ENCODE peak calls at places on chromosomes 16 and 17, in seven cellular contexts. V is HFF-Myc; M is mammary epithelial cell; O is naive thymus-derived CD4-positive, alpha-beta T cell; J is amniotic stem cell; G is choroid plexus epithelial cell; E is T-helper 9 cell. Z is an unnamed sample.

GRCh38 chr16:83420206-83420760 is 387.5 kb upstream of the HSBP1 start:
- DNase-seq in V (peak), M (peak), O (no peak), J (peak), G (peak), E (no peak), Z (no peak)

GRCh38 chr16:84687715-84688114 is 12.1 kb upstream of the USP10 start:
- DNase-seq in V (no peak), M (peak), O (no peak), J (peak), G (peak), E (no peak), Z (no peak)

GRCh38 chr16:58411336-58411735 is 19.1 kb downstream of the GINS3 start:
- DNase-seq in V (no peak), M (no peak), O (no peak), J (no peak), G (no peak), E (no peak), Z (no peak)

GRCh38 chr17:59786536-59787319 is 79.3 kb downstream of the VMP1 start:
- DNase-seq in V (peak), M (peak), O (peak), J (peak), G (peak), E (peak), Z (no peak)

GRCh38 chr16:88423448-88423850 is 29.6 kb upstream of the ZFPM1 start:
- DNase-seq in V (no peak), M (no peak), O (no peak), J (no peak), G (peak), E (no peak), Z (no peak)

GRCh38 chr16:4309833-4310266 is 6.0 kb upstream of the GLIS2 start:
- DNase-seq in V (no peak), M (no peak), O (peak), J (peak), G (peak), E (peak), Z (peak)

GRCh38 chr17:17749025-17749772 is 67.9 kb downstream of the RAI1 start:
- DNase-seq in V (no peak), M (no peak), O (no peak), J (no peak), G (no peak), E (no peak), Z (peak)

GRCh38 chr17:35801583-35802224 is 6.3 kb upstream of the MMP28 start:
- DNase-seq in V (peak), M (no peak), O (peak), J (no peak), G (peak), E (no peak), Z (no peak)

Z was measured in NCI-H82.